ENCODE peak calls at places on chromosomes 4 and X, in nine cellular contexts. One of them, this sample, is unnamed.
A peak's percentile ranks its signal among the peaks of the same experiment; 100 is the strongest.

GRCh38 chrX:96379951-96380350 is 304.7 kb upstream of the DIAPH2 start:
- DNase-seq in HL-60: no peak
- DNase-seq in A549: no peak
- DNase-seq in HepG2: no peak
- DNase-seq in GM23338: no peak
- DNase-seq in GM12878: no peak
- DNase-seq in K562: no peak
- DNase-seq in HCT116: no peak
- DNase-seq in SK-N-SH: no peak
- DNase-seq in this sample: no peak

GRCh38 chr4:21795091-21795490 is 153.5 kb downstream of the KCNIP4 start:
- DNase-seq in K562: no peak
- DNase-seq in GM23338: no peak
- DNase-seq in HepG2: no peak
- DNase-seq in A549: no peak
- DNase-seq in SK-N-SH: no peak
- DNase-seq in HL-60: no peak
- DNase-seq in HCT116: no peak
- DNase-seq in GM12878: no peak
- DNase-seq in this sample: no peak

GRCh38 chr4:156738756-156739155 is 232.8 kb downstream of the PDGFC start:
- DNase-seq in GM12878: no peak
- DNase-seq in A549: no peak
- DNase-seq in HepG2: no peak
- DNase-seq in K562: no peak
- DNase-seq in GM23338: no peak
- DNase-seq in HCT116: no peak
- DNase-seq in HL-60: no peak
- DNase-seq in SK-N-SH: no peak
- DNase-seq in this sample: no peak

GRCh38 chr4:78019494-78019893 is 37.6 kb upstream of the FRAS1 start:
- DNase-seq in SK-N-SH: peak; percentile 27
- DNase-seq in GM12878: no peak
- DNase-seq in HCT116: no peak
- DNase-seq in HepG2: no peak
- DNase-seq in HL-60: no peak
- DNase-seq in GM23338: no peak
- DNase-seq in K562: no peak
- DNase-seq in A549: no peak
- DNase-seq in this sample: no peak

GRCh38 chr4:125750827-125751466 is 436.2 kb downstream of the FAT4 start:
- DNase-seq in GM23338: peak; percentile 80
- DNase-seq in HL-60: no peak
- DNase-seq in A549: peak; percentile 17
- DNase-seq in GM12878: no peak
- DNase-seq in HCT116: no peak
- DNase-seq in SK-N-SH: peak; percentile 29
- DNase-seq in K562: no peak
- DNase-seq in HepG2: peak; percentile 23
- DNase-seq in this sample: no peak

GRCh38 chr4:46830971-46831454 is 78.0 kb downstream of the COX7B2 start:
- DNase-seq in A549: no peak
- DNase-seq in GM23338: no peak
- DNase-seq in K562: no peak
- DNase-seq in GM12878: no peak
- DNase-seq in SK-N-SH: no peak
- DNase-seq in HL-60: no peak
- DNase-seq in HepG2: no peak
- DNase-seq in HCT116: no peak
- DNase-seq in this sample: no peak

GRCh38 chrX:24498975-24499374 is 33.9 kb downstream of the PDK3 start:
- DNase-seq in A549: peak; percentile 25
- DNase-seq in GM12878: no peak
- DNase-seq in GM23338: peak; percentile 11
- DNase-seq in SK-N-SH: peak; percentile 30
- DNase-seq in HepG2: no peak
- DNase-seq in HCT116: no peak
- DNase-seq in K562: no peak
- DNase-seq in HL-60: no peak
- DNase-seq in this sample: no peak

GRCh38 chr4:77636902-77637301 is 31.3 kb downstream of the CXCL13 start:
- DNase-seq in GM12878: no peak
- DNase-seq in K562: peak; percentile 31
- DNase-seq in HepG2: peak; percentile 83
- DNase-seq in HCT116: peak; percentile 7
- DNase-seq in A549: peak; percentile 28
- DNase-seq in SK-N-SH: no peak
- DNase-seq in GM23338: no peak
- DNase-seq in HL-60: no peak
- DNase-seq in this sample: peak; percentile 52

GRCh38 chr4:156190606-156191005 is 236.9 kb upstream of the CTSO start:
- DNase-seq in GM23338: no peak
- DNase-seq in A549: no peak
- DNase-seq in HepG2: no peak
- DNase-seq in GM12878: no peak
- DNase-seq in HL-60: no peak
- DNase-seq in HCT116: no peak
- DNase-seq in K562: no peak
- DNase-seq in SK-N-SH: no peak
- DNase-seq in this sample: no peak

GRCh38 chr4:7266525-7267292 is 74.4 kb downstream of the SORCS2 start:
- DNase-seq in GM23338: peak; percentile 29
- DNase-seq in SK-N-SH: no peak
- DNase-seq in HL-60: no peak
- DNase-seq in A549: peak; percentile 89
- DNase-seq in K562: no peak
- DNase-seq in HCT116: peak; percentile 32
- DNase-seq in GM12878: no peak
- DNase-seq in HepG2: no peak
- DNase-seq in this sample: no peak

GRCh38 chrX:115948018-115948923 is 222.3 kb upstream of the AGTR2 start:
- DNase-seq in HL-60: peak; percentile 26
- DNase-seq in HepG2: peak; percentile 47
- DNase-seq in GM23338: peak; percentile 13
- DNase-seq in SK-N-SH: peak; percentile 47
- DNase-seq in K562: peak; percentile 20
- DNase-seq in HCT116: no peak
- DNase-seq in A549: no peak
- DNase-seq in GM12878: peak; percentile 41
- DNase-seq in this sample: no peak

GRCh38 chrX:133575501-133575900 is 160.2 kb upstream of the GPC4 start:
- DNase-seq in SK-N-SH: no peak
- DNase-seq in HepG2: no peak
- DNase-seq in GM23338: no peak
- DNase-seq in HL-60: no peak
- DNase-seq in HCT116: no peak
- DNase-seq in K562: no peak
- DNase-seq in GM12878: no peak
- DNase-seq in A549: no peak
- DNase-seq in this sample: no peak

DNA sequence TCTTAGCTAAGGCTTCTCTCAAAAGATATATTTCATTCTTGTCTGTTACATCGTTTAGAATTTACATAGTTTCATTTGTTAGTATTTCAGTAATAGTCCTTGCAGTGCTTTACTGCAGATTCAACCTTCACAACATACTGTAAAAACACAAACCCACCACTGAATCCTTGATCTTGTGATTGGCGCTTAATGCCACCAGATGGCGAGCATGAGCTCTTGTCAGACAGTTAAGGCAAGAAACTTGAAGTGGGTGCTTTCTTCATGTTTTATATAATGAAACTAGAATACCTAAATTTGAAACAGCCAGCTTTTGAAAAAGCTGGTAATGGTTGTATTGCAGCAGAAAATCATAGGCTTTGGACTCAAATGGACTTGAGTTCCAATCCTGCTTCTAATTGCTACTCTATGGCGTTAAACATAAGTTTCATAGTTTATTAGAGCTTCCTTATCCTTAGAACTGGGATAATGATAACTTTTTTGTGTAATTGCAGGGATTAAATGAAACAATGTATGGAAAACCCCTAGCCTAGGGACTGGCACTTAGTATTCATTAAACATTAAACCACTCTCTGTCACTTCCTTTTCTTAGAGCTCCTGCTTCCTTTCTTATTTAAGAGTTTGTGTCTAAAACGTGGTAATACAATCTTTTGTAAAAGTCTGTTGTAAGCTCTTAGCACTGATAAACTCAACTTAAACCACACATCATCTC is 95.1 kb downstream of the USP9X start:
- DNase-seq in SK-N-SH: peak; percentile 44
- DNase-seq in GM12878: peak; percentile 59
- DNase-seq in GM23338: peak; percentile 58
- DNase-seq in HCT116: peak; percentile 26
- DNase-seq in K562: peak; percentile 18
- DNase-seq in HepG2: peak; percentile 39
- DNase-seq in HL-60: peak; percentile 51
- DNase-seq in A549: peak; percentile 34
- DNase-seq in this sample: peak; percentile 18
- TF ChIP-seq REST in SK-N-SH: no peak
- TF ChIP-seq REST in GM12878: no peak
- TF ChIP-seq REST in GM23338: no peak
- TF ChIP-seq REST in HCT116: no peak
- TF ChIP-seq REST in K562: no peak
- TF ChIP-seq REST in HepG2: no peak
- TF ChIP-seq REST in HL-60: no peak
- TF ChIP-seq REST in A549: no peak
- TF ChIP-seq REST in this sample: no peak

DNA sequence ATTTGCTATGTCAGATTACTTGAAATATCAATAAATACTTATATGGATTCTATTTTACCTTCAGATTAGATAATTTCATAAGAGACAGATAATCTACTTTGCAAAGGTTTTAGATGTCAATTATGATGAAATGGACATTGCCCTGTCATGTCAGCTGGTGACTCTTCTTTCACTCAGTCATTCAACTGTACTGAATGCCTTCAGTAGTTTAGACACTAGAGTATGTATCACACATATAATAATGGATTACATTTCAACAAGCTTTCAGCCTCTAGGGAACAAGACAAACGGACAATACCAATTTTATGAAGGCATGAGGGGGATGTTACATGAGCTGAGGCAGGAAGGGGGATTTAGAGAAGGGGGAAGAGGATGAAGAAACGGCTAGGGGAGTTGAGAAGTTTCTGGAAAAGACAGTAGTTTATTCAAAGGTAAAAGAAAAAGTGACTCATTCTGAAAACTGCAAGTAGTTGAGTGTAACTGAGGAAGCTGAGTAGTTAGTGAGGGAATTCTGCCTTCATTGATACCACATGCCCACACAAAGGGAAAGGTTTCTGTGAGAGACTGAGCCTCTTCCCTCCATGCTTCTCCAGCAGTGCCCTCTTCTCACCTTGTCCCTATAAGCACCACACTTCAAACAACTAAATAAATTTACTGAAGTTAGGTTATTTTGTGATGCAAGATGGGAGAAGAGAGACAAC is 25.7 kb downstream of the SLC9B2 start:
- DNase-seq in GM12878: no peak
- DNase-seq in HepG2: no peak
- DNase-seq in K562: no peak
- DNase-seq in SK-N-SH: no peak
- DNase-seq in A549: no peak
- DNase-seq in HCT116: no peak
- DNase-seq in GM23338: no peak
- DNase-seq in HL-60: no peak
- DNase-seq in this sample: no peak
- TF ChIP-seq REST in GM12878: no peak
- TF ChIP-seq REST in HepG2: no peak
- TF ChIP-seq REST in K562: no peak
- TF ChIP-seq REST in SK-N-SH: no peak
- TF ChIP-seq REST in A549: no peak
- TF ChIP-seq REST in HCT116: no peak
- TF ChIP-seq REST in GM23338: no peak
- TF ChIP-seq REST in HL-60: no peak
- TF ChIP-seq REST in this sample: no peak

GRCh38 chrX:9534686-9535085 is 69.8 kb downstream of the TBL1X start:
- DNase-seq in HL-60: no peak
- DNase-seq in HCT116: no peak
- DNase-seq in K562: no peak
- DNase-seq in SK-N-SH: no peak
- DNase-seq in GM12878: no peak
- DNase-seq in HepG2: peak; percentile 9
- DNase-seq in GM23338: no peak
- DNase-seq in A549: no peak
- DNase-seq in this sample: no peak

GRCh38 chrX:9533611-9534010 is 68.8 kb downstream of the TBL1X start:
- DNase-seq in GM23338: no peak
- DNase-seq in SK-N-SH: no peak
- DNase-seq in A549: no peak
- DNase-seq in HL-60: peak; percentile 6
- DNase-seq in K562: no peak
- DNase-seq in HCT116: no peak
- DNase-seq in GM12878: no peak
- DNase-seq in HepG2: no peak
- DNase-seq in this sample: no peak

GRCh38 chrX:9535101-9535500 is 70.2 kb downstream of the TBL1X start:
- DNase-seq in K562: no peak
- DNase-seq in GM23338: no peak
- DNase-seq in GM12878: no peak
- DNase-seq in HepG2: no peak
- DNase-seq in HL-60: no peak
- DNase-seq in SK-N-SH: no peak
- DNase-seq in A549: no peak
- DNase-seq in HCT116: no peak
- DNase-seq in this sample: no peak

GRCh38 chrX:9530848-9531274 is 66.0 kb downstream of the TBL1X start:
- DNase-seq in HCT116: no peak
- DNase-seq in GM23338: peak; percentile 84
- DNase-seq in A549: peak; percentile 76
- DNase-seq in K562: peak; percentile 81
- DNase-seq in GM12878: no peak
- DNase-seq in HepG2: peak; percentile 60
- DNase-seq in HL-60: peak; percentile 16
- DNase-seq in SK-N-SH: peak; percentile 81
- DNase-seq in this sample: no peak

GRCh38 chrX:9532349-9532748 is 67.5 kb downstream of the TBL1X start:
- DNase-seq in HCT116: no peak
- DNase-seq in SK-N-SH: no peak
- DNase-seq in HepG2: no peak
- DNase-seq in A549: no peak
- DNase-seq in GM23338: no peak
- DNase-seq in GM12878: no peak
- DNase-seq in HL-60: no peak
- DNase-seq in K562: no peak
- DNase-seq in this sample: no peak
- TF ChIP-seq REST in HCT116: no peak
- TF ChIP-seq REST in SK-N-SH: no peak
- TF ChIP-seq REST in HepG2: no peak
- TF ChIP-seq REST in A549: no peak
- TF ChIP-seq REST in GM23338: no peak
- TF ChIP-seq REST in GM12878: no peak
- TF ChIP-seq REST in HL-60: no peak
- TF ChIP-seq REST in K562: no peak
- TF ChIP-seq REST in this sample: no peak

DNA sequence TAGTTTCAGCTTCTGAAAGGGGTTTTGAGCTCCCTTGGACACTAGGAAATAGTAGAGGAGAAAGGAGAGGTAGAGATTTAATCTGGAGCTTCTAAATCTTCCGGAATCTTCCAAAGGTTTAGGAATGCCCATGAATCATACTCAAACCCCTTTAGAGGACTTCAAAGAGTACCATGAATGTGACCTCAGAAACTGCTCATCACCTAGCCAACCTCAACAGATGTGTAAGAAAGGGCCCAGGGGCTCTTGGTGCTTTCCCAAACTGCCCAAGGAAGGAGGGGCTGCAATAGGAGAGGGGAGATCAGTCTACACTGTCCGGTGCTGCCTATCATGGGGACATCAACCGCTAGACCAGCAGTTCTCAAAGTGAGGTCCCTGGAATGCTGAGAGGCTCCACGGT is 109.1 kb downstream of the RBM47 start:
- DNase-seq in GM12878: no peak
- DNase-seq in HCT116: no peak
- DNase-seq in GM23338: no peak
- DNase-seq in HepG2: no peak
- DNase-seq in HL-60: no peak
- DNase-seq in K562: no peak
- DNase-seq in A549: no peak
- DNase-seq in SK-N-SH: no peak
- DNase-seq in this sample: no peak
- TF ChIP-seq REST in GM12878: no peak
- TF ChIP-seq REST in HCT116: no peak
- TF ChIP-seq REST in GM23338: no peak
- TF ChIP-seq REST in HepG2: no peak
- TF ChIP-seq REST in HL-60: no peak
- TF ChIP-seq REST in K562: no peak
- TF ChIP-seq REST in A549: no peak
- TF ChIP-seq REST in SK-N-SH: no peak
- TF ChIP-seq REST in this sample: no peak